ENCODE peak calls at places on chromosome 17, in seven cellular contexts. One of them, this sample, is unnamed.

GRCh38 chr17:69572747-69573146 is 158.2 kb downstream of the MAP2K6 start:
- DNase-seq in activated T-cell treated with anti-CD3 and anti-CD28 coated beads, Interleukin-2, amount 50 U/mL, for 4 hours: no peak
- DNase-seq in fibroblast of gingiva: no peak
- DNase-seq in astrocyte: no peak
- DNase-seq in psoas muscle: no peak
- DNase-seq in fibroblast of pulmonary artery: no peak
- DNase-seq in stimulated activated CD4-positive, alpha-beta T cell treated with anti-CD3 and anti-CD28 coated beads, Interleukin-12 subunit alpha, Interleukin-12 subunit beta, amount 100 ng/mL, for 4 hours: no peak
- DNase-seq in this sample: no peak

GRCh38 chr17:64001091-64001579 is 3.0 kb downstream of the PRR29 start:
- DNase-seq in activated T-cell treated with anti-CD3 and anti-CD28 coated beads, Interleukin-2, amount 50 U/mL, for 4 hours: no peak
- DNase-seq in fibroblast of gingiva: no peak
- DNase-seq in astrocyte: no peak
- DNase-seq in psoas muscle: no peak
- DNase-seq in fibroblast of pulmonary artery: no peak
- DNase-seq in stimulated activated CD4-positive, alpha-beta T cell treated with anti-CD3 and anti-CD28 coated beads, Interleukin-12 subunit alpha, Interleukin-12 subunit beta, amount 100 ng/mL, for 4 hours: no peak
- DNase-seq in this sample: no peak

GRCh38 chr17:36131436-36131835 is 27.8 kb downstream of the CCL4 start:
- DNase-seq in activated T-cell treated with anti-CD3 and anti-CD28 coated beads, Interleukin-2, amount 50 U/mL, for 4 hours: no peak
- DNase-seq in fibroblast of gingiva: no peak
- DNase-seq in astrocyte: no peak
- DNase-seq in psoas muscle: no peak
- DNase-seq in fibroblast of pulmonary artery: no peak
- DNase-seq in stimulated activated CD4-positive, alpha-beta T cell treated with anti-CD3 and anti-CD28 coated beads, Interleukin-12 subunit alpha, Interleukin-12 subunit beta, amount 100 ng/mL, for 4 hours: no peak
- DNase-seq in this sample: no peak

GRCh38 chr17:44442806-44443205 is 53.4 kb upstream of the ITGA2B start:
- DNase-seq in activated T-cell treated with anti-CD3 and anti-CD28 coated beads, Interleukin-2, amount 50 U/mL, for 4 hours: no peak
- DNase-seq in fibroblast of gingiva: no peak
- DNase-seq in astrocyte: no peak
- DNase-seq in psoas muscle: no peak
- DNase-seq in fibroblast of pulmonary artery: no peak
- DNase-seq in stimulated activated CD4-positive, alpha-beta T cell treated with anti-CD3 and anti-CD28 coated beads, Interleukin-12 subunit alpha, Interleukin-12 subunit beta, amount 100 ng/mL, for 4 hours: no peak
- DNase-seq in this sample: no peak

GRCh38 chr17:3573246-3574100 is 15.9 kb upstream of the TRPV3 start:
- DNase-seq in activated T-cell treated with anti-CD3 and anti-CD28 coated beads, Interleukin-2, amount 50 U/mL, for 4 hours: no peak
- DNase-seq in fibroblast of gingiva: no peak
- DNase-seq in astrocyte: no peak
- DNase-seq in psoas muscle: no peak
- DNase-seq in fibroblast of pulmonary artery: no peak
- DNase-seq in stimulated activated CD4-positive, alpha-beta T cell treated with anti-CD3 and anti-CD28 coated beads, Interleukin-12 subunit alpha, Interleukin-12 subunit beta, amount 100 ng/mL, for 4 hours: no peak
- DNase-seq in this sample: no peak

GRCh38 chr17:81572499-81573030 is 20.4 kb upstream of the FAAP100 start:
- DNase-seq in activated T-cell treated with anti-CD3 and anti-CD28 coated beads, Interleukin-2, amount 50 U/mL, for 4 hours: no peak
- DNase-seq in fibroblast of gingiva: no peak
- DNase-seq in astrocyte: peak
- DNase-seq in psoas muscle: no peak
- DNase-seq in fibroblast of pulmonary artery: no peak
- DNase-seq in stimulated activated CD4-positive, alpha-beta T cell treated with anti-CD3 and anti-CD28 coated beads, Interleukin-12 subunit alpha, Interleukin-12 subunit beta, amount 100 ng/mL, for 4 hours: no peak
- DNase-seq in this sample: no peak

GRCh38 chr17:75571885-75572215 is 15.8 kb upstream of the MYO15B start:
- DNase-seq in activated T-cell treated with anti-CD3 and anti-CD28 coated beads, Interleukin-2, amount 50 U/mL, for 4 hours: no peak
- DNase-seq in fibroblast of gingiva: no peak
- DNase-seq in astrocyte: no peak
- DNase-seq in psoas muscle: no peak
- DNase-seq in fibroblast of pulmonary artery: no peak
- DNase-seq in stimulated activated CD4-positive, alpha-beta T cell treated with anti-CD3 and anti-CD28 coated beads, Interleukin-12 subunit alpha, Interleukin-12 subunit beta, amount 100 ng/mL, for 4 hours: no peak
- DNase-seq in this sample: no peak

GRCh38 chr17:19482571-19482970 is 51.1 kb upstream of the SLC47A1 start:
- DNase-seq in activated T-cell treated with anti-CD3 and anti-CD28 coated beads, Interleukin-2, amount 50 U/mL, for 4 hours: no peak
- DNase-seq in fibroblast of gingiva: peak
- DNase-seq in astrocyte: peak
- DNase-seq in psoas muscle: no peak
- DNase-seq in fibroblast of pulmonary artery: peak
- DNase-seq in stimulated activated CD4-positive, alpha-beta T cell treated with anti-CD3 and anti-CD28 coated beads, Interleukin-12 subunit alpha, Interleukin-12 subunit beta, amount 100 ng/mL, for 4 hours: no peak
- DNase-seq in this sample: no peak

GRCh38 chr17:57166803-57167202 is 81.8 kb downstream of the AKAP1 start:
- DNase-seq in activated T-cell treated with anti-CD3 and anti-CD28 coated beads, Interleukin-2, amount 50 U/mL, for 4 hours: no peak
- DNase-seq in fibroblast of gingiva: no peak
- DNase-seq in astrocyte: no peak
- DNase-seq in psoas muscle: no peak
- DNase-seq in fibroblast of pulmonary artery: no peak
- DNase-seq in stimulated activated CD4-positive, alpha-beta T cell treated with anti-CD3 and anti-CD28 coated beads, Interleukin-12 subunit alpha, Interleukin-12 subunit beta, amount 100 ng/mL, for 4 hours: no peak
- DNase-seq in this sample: no peak

GRCh38 chr17:10806863-10807262 is 3.0 kb upstream of the TMEM238L start:
- DNase-seq in activated T-cell treated with anti-CD3 and anti-CD28 coated beads, Interleukin-2, amount 50 U/mL, for 4 hours: no peak
- DNase-seq in fibroblast of gingiva: no peak
- DNase-seq in astrocyte: no peak
- DNase-seq in psoas muscle: no peak
- DNase-seq in fibroblast of pulmonary artery: no peak
- DNase-seq in stimulated activated CD4-positive, alpha-beta T cell treated with anti-CD3 and anti-CD28 coated beads, Interleukin-12 subunit alpha, Interleukin-12 subunit beta, amount 100 ng/mL, for 4 hours: no peak
- DNase-seq in this sample: no peak

GRCh38 chr17:81967533-81968395 is 6.8 kb upstream of the NOTUM start:
- DNase-seq in activated T-cell treated with anti-CD3 and anti-CD28 coated beads, Interleukin-2, amount 50 U/mL, for 4 hours: peak
- DNase-seq in fibroblast of gingiva: peak
- DNase-seq in astrocyte: peak
- DNase-seq in psoas muscle: peak
- DNase-seq in fibroblast of pulmonary artery: peak
- DNase-seq in stimulated activated CD4-positive, alpha-beta T cell treated with anti-CD3 and anti-CD28 coated beads, Interleukin-12 subunit alpha, Interleukin-12 subunit beta, amount 100 ng/mL, for 4 hours: peak
- DNase-seq in this sample: peak

GRCh38 chr17:44279586-44280344 is 11.8 kb upstream of the SLC4A1 start:
- DNase-seq in activated T-cell treated with anti-CD3 and anti-CD28 coated beads, Interleukin-2, amount 50 U/mL, for 4 hours: no peak
- DNase-seq in fibroblast of gingiva: peak
- DNase-seq in astrocyte: peak
- DNase-seq in psoas muscle: peak
- DNase-seq in fibroblast of pulmonary artery: peak
- DNase-seq in stimulated activated CD4-positive, alpha-beta T cell treated with anti-CD3 and anti-CD28 coated beads, Interleukin-12 subunit alpha, Interleukin-12 subunit beta, amount 100 ng/mL, for 4 hours: no peak
- DNase-seq in this sample: no peak

GRCh38 chr17:10029129-10029528 is 124.1 kb upstream of the RCVRN start:
- DNase-seq in activated T-cell treated with anti-CD3 and anti-CD28 coated beads, Interleukin-2, amount 50 U/mL, for 4 hours: no peak
- DNase-seq in fibroblast of gingiva: no peak
- DNase-seq in astrocyte: no peak
- DNase-seq in psoas muscle: no peak
- DNase-seq in fibroblast of pulmonary artery: no peak
- DNase-seq in stimulated activated CD4-positive, alpha-beta T cell treated with anti-CD3 and anti-CD28 coated beads, Interleukin-12 subunit alpha, Interleukin-12 subunit beta, amount 100 ng/mL, for 4 hours: no peak
- DNase-seq in this sample: no peak

GRCh38 chr17:7887038-7887481 is 1.5 kb upstream of the CHD3 start:
- DNase-seq in activated T-cell treated with anti-CD3 and anti-CD28 coated beads, Interleukin-2, amount 50 U/mL, for 4 hours: no peak
- DNase-seq in fibroblast of gingiva: no peak
- DNase-seq in astrocyte: no peak
- DNase-seq in psoas muscle: no peak
- DNase-seq in fibroblast of pulmonary artery: no peak
- DNase-seq in stimulated activated CD4-positive, alpha-beta T cell treated with anti-CD3 and anti-CD28 coated beads, Interleukin-12 subunit alpha, Interleukin-12 subunit beta, amount 100 ng/mL, for 4 hours: no peak
- DNase-seq in this sample: peak

GRCh38 chr17:75454193-75454592 is 2.2 kb upstream of the TMEM94 start:
- DNase-seq in activated T-cell treated with anti-CD3 and anti-CD28 coated beads, Interleukin-2, amount 50 U/mL, for 4 hours: no peak
- DNase-seq in fibroblast of gingiva: no peak
- DNase-seq in astrocyte: no peak
- DNase-seq in psoas muscle: no peak
- DNase-seq in fibroblast of pulmonary artery: no peak
- DNase-seq in stimulated activated CD4-positive, alpha-beta T cell treated with anti-CD3 and anti-CD28 coated beads, Interleukin-12 subunit alpha, Interleukin-12 subunit beta, amount 100 ng/mL, for 4 hours: no peak
- DNase-seq in this sample: no peak

GRCh38 chr17:39218906-39219305 is 6.8 kb downstream of the STAC2 start:
- DNase-seq in activated T-cell treated with anti-CD3 and anti-CD28 coated beads, Interleukin-2, amount 50 U/mL, for 4 hours: no peak
- DNase-seq in fibroblast of gingiva: no peak
- DNase-seq in astrocyte: no peak
- DNase-seq in psoas muscle: no peak
- DNase-seq in fibroblast of pulmonary artery: no peak
- DNase-seq in stimulated activated CD4-positive, alpha-beta T cell treated with anti-CD3 and anti-CD28 coated beads, Interleukin-12 subunit alpha, Interleukin-12 subunit beta, amount 100 ng/mL, for 4 hours: no peak
- DNase-seq in this sample: no peak

GRCh38 chr17:61075988-61076387 is 323.7 kb upstream of the TBX2 start:
- DNase-seq in activated T-cell treated with anti-CD3 and anti-CD28 coated beads, Interleukin-2, amount 50 U/mL, for 4 hours: no peak
- DNase-seq in fibroblast of gingiva: no peak
- DNase-seq in astrocyte: no peak
- DNase-seq in psoas muscle: no peak
- DNase-seq in fibroblast of pulmonary artery: no peak
- DNase-seq in stimulated activated CD4-positive, alpha-beta T cell treated with anti-CD3 and anti-CD28 coated beads, Interleukin-12 subunit alpha, Interleukin-12 subunit beta, amount 100 ng/mL, for 4 hours: no peak
- DNase-seq in this sample: no peak

GRCh38 chr17:3695129-3695722 is 729 bp downstream of the P2RX5 start:
- DNase-seq in activated T-cell treated with anti-CD3 and anti-CD28 coated beads, Interleukin-2, amount 50 U/mL, for 4 hours: no peak
- DNase-seq in fibroblast of gingiva: no peak
- DNase-seq in astrocyte: no peak
- DNase-seq in psoas muscle: peak
- DNase-seq in fibroblast of pulmonary artery: no peak
- DNase-seq in stimulated activated CD4-positive, alpha-beta T cell treated with anti-CD3 and anti-CD28 coated beads, Interleukin-12 subunit alpha, Interleukin-12 subunit beta, amount 100 ng/mL, for 4 hours: no peak
- DNase-seq in this sample: no peak

GRCh38 chr17:80984749-80985148 is 6.9 kb upstream of the CHMP6 start:
- DNase-seq in activated T-cell treated with anti-CD3 and anti-CD28 coated beads, Interleukin-2, amount 50 U/mL, for 4 hours: no peak
- DNase-seq in fibroblast of gingiva: peak
- DNase-seq in astrocyte: peak
- DNase-seq in psoas muscle: peak
- DNase-seq in fibroblast of pulmonary artery: peak
- DNase-seq in stimulated activated CD4-positive, alpha-beta T cell treated with anti-CD3 and anti-CD28 coated beads, Interleukin-12 subunit alpha, Interleukin-12 subunit beta, amount 100 ng/mL, for 4 hours: no peak
- DNase-seq in this sample: no peak

GRCh38 chr17:50128441-50129302 is 1.3 kb downstream of the SAMD14 start:
- DNase-seq in activated T-cell treated with anti-CD3 and anti-CD28 coated beads, Interleukin-2, amount 50 U/mL, for 4 hours: no peak
- DNase-seq in fibroblast of gingiva: no peak
- DNase-seq in astrocyte: no peak
- DNase-seq in psoas muscle: no peak
- DNase-seq in fibroblast of pulmonary artery: peak
- DNase-seq in stimulated activated CD4-positive, alpha-beta T cell treated with anti-CD3 and anti-CD28 coated beads, Interleukin-12 subunit alpha, Interleukin-12 subunit beta, amount 100 ng/mL, for 4 hours: no peak
- DNase-seq in this sample: no peak

GRCh38 chr17:72185571-72185970 is 64.8 kb downstream of the SOX9 start:
- DNase-seq in activated T-cell treated with anti-CD3 and anti-CD28 coated beads, Interleukin-2, amount 50 U/mL, for 4 hours: no peak
- DNase-seq in fibroblast of gingiva: no peak
- DNase-seq in astrocyte: peak
- DNase-seq in psoas muscle: peak
- DNase-seq in fibroblast of pulmonary artery: peak
- DNase-seq in stimulated activated CD4-positive, alpha-beta T cell treated with anti-CD3 and anti-CD28 coated beads, Interleukin-12 subunit alpha, Interleukin-12 subunit beta, amount 100 ng/mL, for 4 hours: no peak
- DNase-seq in this sample: no peak

GRCh38 chr17:45902892-45903346 is 8.6 kb downstream of the MAPT start:
- DNase-seq in activated T-cell treated with anti-CD3 and anti-CD28 coated beads, Interleukin-2, amount 50 U/mL, for 4 hours: no peak
- DNase-seq in fibroblast of gingiva: no peak
- DNase-seq in astrocyte: no peak
- DNase-seq in psoas muscle: no peak
- DNase-seq in fibroblast of pulmonary artery: no peak
- DNase-seq in stimulated activated CD4-positive, alpha-beta T cell treated with anti-CD3 and anti-CD28 coated beads, Interleukin-12 subunit alpha, Interleukin-12 subunit beta, amount 100 ng/mL, for 4 hours: no peak
- DNase-seq in this sample: no peak

GRCh38 chr17:74012465-74012864 is 191.0 kb upstream of the RPL38 start:
- DNase-seq in activated T-cell treated with anti-CD3 and anti-CD28 coated beads, Interleukin-2, amount 50 U/mL, for 4 hours: no peak
- DNase-seq in fibroblast of gingiva: no peak
- DNase-seq in astrocyte: no peak
- DNase-seq in psoas muscle: no peak
- DNase-seq in fibroblast of pulmonary artery: no peak
- DNase-seq in stimulated activated CD4-positive, alpha-beta T cell treated with anti-CD3 and anti-CD28 coated beads, Interleukin-12 subunit alpha, Interleukin-12 subunit beta, amount 100 ng/mL, for 4 hours: no peak
- DNase-seq in this sample: no peak

GRCh38 chr17:79428988-79429387 is 181.9 kb downstream of the RBFOX3 start:
- DNase-seq in activated T-cell treated with anti-CD3 and anti-CD28 coated beads, Interleukin-2, amount 50 U/mL, for 4 hours: no peak
- DNase-seq in fibroblast of gingiva: no peak
- DNase-seq in astrocyte: no peak
- DNase-seq in psoas muscle: no peak
- DNase-seq in fibroblast of pulmonary artery: no peak
- DNase-seq in stimulated activated CD4-positive, alpha-beta T cell treated with anti-CD3 and anti-CD28 coated beads, Interleukin-12 subunit alpha, Interleukin-12 subunit beta, amount 100 ng/mL, for 4 hours: no peak
- DNase-seq in this sample: no peak

GRCh38 chr17:80791758-80792284 is 199.8 kb upstream of the CHMP6 start:
- DNase-seq in activated T-cell treated with anti-CD3 and anti-CD28 coated beads, Interleukin-2, amount 50 U/mL, for 4 hours: peak
- DNase-seq in fibroblast of gingiva: peak
- DNase-seq in astrocyte: peak
- DNase-seq in psoas muscle: peak
- DNase-seq in fibroblast of pulmonary artery: peak
- DNase-seq in stimulated activated CD4-positive, alpha-beta T cell treated with anti-CD3 and anti-CD28 coated beads, Interleukin-12 subunit alpha, Interleukin-12 subunit beta, amount 100 ng/mL, for 4 hours: peak
- DNase-seq in this sample: peak

GRCh38 chr17:81043725-81044427 is 8.9 kb downstream of the BAIAP2 start:
- DNase-seq in activated T-cell treated with anti-CD3 and anti-CD28 coated beads, Interleukin-2, amount 50 U/mL, for 4 hours: no peak
- DNase-seq in fibroblast of gingiva: no peak
- DNase-seq in astrocyte: peak
- DNase-seq in psoas muscle: no peak
- DNase-seq in fibroblast of pulmonary artery: no peak
- DNase-seq in stimulated activated CD4-positive, alpha-beta T cell treated with anti-CD3 and anti-CD28 coated beads, Interleukin-12 subunit alpha, Interleukin-12 subunit beta, amount 100 ng/mL, for 4 hours: no peak
- DNase-seq in this sample: no peak

GRCh38 chr17:76370261-76370993 is 14.0 kb upstream of the SPHK1 start:
- DNase-seq in activated T-cell treated with anti-CD3 and anti-CD28 coated beads, Interleukin-2, amount 50 U/mL, for 4 hours: no peak
- DNase-seq in fibroblast of gingiva: peak
- DNase-seq in astrocyte: peak
- DNase-seq in psoas muscle: peak
- DNase-seq in fibroblast of pulmonary artery: peak
- DNase-seq in stimulated activated CD4-positive, alpha-beta T cell treated with anti-CD3 and anti-CD28 coated beads, Interleukin-12 subunit alpha, Interleukin-12 subunit beta, amount 100 ng/mL, for 4 hours: no peak
- DNase-seq in this sample: no peak

GRCh38 chr17:74833501-74834361 is 26.0 kb downstream of the GRIN2C start:
- DNase-seq in activated T-cell treated with anti-CD3 and anti-CD28 coated beads, Interleukin-2, amount 50 U/mL, for 4 hours: no peak
- DNase-seq in fibroblast of gingiva: no peak
- DNase-seq in astrocyte: peak
- DNase-seq in psoas muscle: peak
- DNase-seq in fibroblast of pulmonary artery: no peak
- DNase-seq in stimulated activated CD4-positive, alpha-beta T cell treated with anti-CD3 and anti-CD28 coated beads, Interleukin-12 subunit alpha, Interleukin-12 subunit beta, amount 100 ng/mL, for 4 hours: no peak
- DNase-seq in this sample: no peak

GRCh38 chr17:49631496-49631895 is 46.4 kb downstream of the SPOP start:
- DNase-seq in activated T-cell treated with anti-CD3 and anti-CD28 coated beads, Interleukin-2, amount 50 U/mL, for 4 hours: no peak
- DNase-seq in fibroblast of gingiva: no peak
- DNase-seq in astrocyte: no peak
- DNase-seq in psoas muscle: no peak
- DNase-seq in fibroblast of pulmonary artery: no peak
- DNase-seq in stimulated activated CD4-positive, alpha-beta T cell treated with anti-CD3 and anti-CD28 coated beads, Interleukin-12 subunit alpha, Interleukin-12 subunit beta, amount 100 ng/mL, for 4 hours: no peak
- DNase-seq in this sample: no peak

GRCh38 chr17:28956112-28956511 is 4.8 kb upstream of the PHF12 start:
- DNase-seq in activated T-cell treated with anti-CD3 and anti-CD28 coated beads, Interleukin-2, amount 50 U/mL, for 4 hours: no peak
- DNase-seq in fibroblast of gingiva: no peak
- DNase-seq in astrocyte: no peak
- DNase-seq in psoas muscle: no peak
- DNase-seq in fibroblast of pulmonary artery: no peak
- DNase-seq in stimulated activated CD4-positive, alpha-beta T cell treated with anti-CD3 and anti-CD28 coated beads, Interleukin-12 subunit alpha, Interleukin-12 subunit beta, amount 100 ng/mL, for 4 hours: no peak
- DNase-seq in this sample: no peak

GRCh38 chr17:34930283-34930682 is 31.0 kb downstream of the CCT6B start:
- DNase-seq in activated T-cell treated with anti-CD3 and anti-CD28 coated beads, Interleukin-2, amount 50 U/mL, for 4 hours: no peak
- DNase-seq in fibroblast of gingiva: no peak
- DNase-seq in astrocyte: no peak
- DNase-seq in psoas muscle: no peak
- DNase-seq in fibroblast of pulmonary artery: no peak
- DNase-seq in stimulated activated CD4-positive, alpha-beta T cell treated with anti-CD3 and anti-CD28 coated beads, Interleukin-12 subunit alpha, Interleukin-12 subunit beta, amount 100 ng/mL, for 4 hours: no peak
- DNase-seq in this sample: no peak

GRCh38 chr17:75069783-75070182 is 18.0 kb upstream of the SLC16A5 start:
- DNase-seq in activated T-cell treated with anti-CD3 and anti-CD28 coated beads, Interleukin-2, amount 50 U/mL, for 4 hours: no peak
- DNase-seq in fibroblast of gingiva: no peak
- DNase-seq in astrocyte: no peak
- DNase-seq in psoas muscle: no peak
- DNase-seq in fibroblast of pulmonary artery: no peak
- DNase-seq in stimulated activated CD4-positive, alpha-beta T cell treated with anti-CD3 and anti-CD28 coated beads, Interleukin-12 subunit alpha, Interleukin-12 subunit beta, amount 100 ng/mL, for 4 hours: no peak
- DNase-seq in this sample: no peak

GRCh38 chr17:69048634-69049033 is 12.1 kb downstream of the ABCA9 start:
- DNase-seq in activated T-cell treated with anti-CD3 and anti-CD28 coated beads, Interleukin-2, amount 50 U/mL, for 4 hours: no peak
- DNase-seq in fibroblast of gingiva: no peak
- DNase-seq in astrocyte: no peak
- DNase-seq in psoas muscle: no peak
- DNase-seq in fibroblast of pulmonary artery: no peak
- DNase-seq in stimulated activated CD4-positive, alpha-beta T cell treated with anti-CD3 and anti-CD28 coated beads, Interleukin-12 subunit alpha, Interleukin-12 subunit beta, amount 100 ng/mL, for 4 hours: no peak
- DNase-seq in this sample: no peak

GRCh38 chr17:58541249-58541648 is 26.8 kb upstream of the MTMR4 start:
- DNase-seq in activated T-cell treated with anti-CD3 and anti-CD28 coated beads, Interleukin-2, amount 50 U/mL, for 4 hours: no peak
- DNase-seq in fibroblast of gingiva: no peak
- DNase-seq in astrocyte: no peak
- DNase-seq in psoas muscle: no peak
- DNase-seq in fibroblast of pulmonary artery: no peak
- DNase-seq in stimulated activated CD4-positive, alpha-beta T cell treated with anti-CD3 and anti-CD28 coated beads, Interleukin-12 subunit alpha, Interleukin-12 subunit beta, amount 100 ng/mL, for 4 hours: no peak
- DNase-seq in this sample: no peak

GRCh38 chr17:80035937-80036714 is at the start of gene CCDC40:
- DNase-seq in activated T-cell treated with anti-CD3 and anti-CD28 coated beads, Interleukin-2, amount 50 U/mL, for 4 hours: peak
- DNase-seq in fibroblast of gingiva: peak
- DNase-seq in astrocyte: peak
- DNase-seq in psoas muscle: peak
- DNase-seq in fibroblast of pulmonary artery: peak
- DNase-seq in stimulated activated CD4-positive, alpha-beta T cell treated with anti-CD3 and anti-CD28 coated beads, Interleukin-12 subunit alpha, Interleukin-12 subunit beta, amount 100 ng/mL, for 4 hours: peak
- DNase-seq in this sample: peak

GRCh38 chr17:74351552-74352210 is 10.0 kb downstream of the BTBD17 start:
- DNase-seq in activated T-cell treated with anti-CD3 and anti-CD28 coated beads, Interleukin-2, amount 50 U/mL, for 4 hours: no peak
- DNase-seq in fibroblast of gingiva: no peak
- DNase-seq in astrocyte: no peak
- DNase-seq in psoas muscle: no peak
- DNase-seq in fibroblast of pulmonary artery: no peak
- DNase-seq in stimulated activated CD4-positive, alpha-beta T cell treated with anti-CD3 and anti-CD28 coated beads, Interleukin-12 subunit alpha, Interleukin-12 subunit beta, amount 100 ng/mL, for 4 hours: no peak
- DNase-seq in this sample: no peak

GRCh38 chr17:1743094-1743452 is 402 bp downstream of the SERPINF2 start:
- DNase-seq in activated T-cell treated with anti-CD3 and anti-CD28 coated beads, Interleukin-2, amount 50 U/mL, for 4 hours: no peak
- DNase-seq in fibroblast of gingiva: no peak
- DNase-seq in astrocyte: no peak
- DNase-seq in psoas muscle: no peak
- DNase-seq in fibroblast of pulmonary artery: no peak
- DNase-seq in stimulated activated CD4-positive, alpha-beta T cell treated with anti-CD3 and anti-CD28 coated beads, Interleukin-12 subunit alpha, Interleukin-12 subunit beta, amount 100 ng/mL, for 4 hours: no peak
- DNase-seq in this sample: no peak

GRCh38 chr17:45127583-45128300 is 4.6 kb downstream of the PLCD3 start:
- DNase-seq in activated T-cell treated with anti-CD3 and anti-CD28 coated beads, Interleukin-2, amount 50 U/mL, for 4 hours: no peak
- DNase-seq in fibroblast of gingiva: no peak
- DNase-seq in astrocyte: peak
- DNase-seq in psoas muscle: peak
- DNase-seq in fibroblast of pulmonary artery: peak
- DNase-seq in stimulated activated CD4-positive, alpha-beta T cell treated with anti-CD3 and anti-CD28 coated beads, Interleukin-12 subunit alpha, Interleukin-12 subunit beta, amount 100 ng/mL, for 4 hours: no peak
- DNase-seq in this sample: no peak

This sample was measured in occipital lobe.